ENCODE peak calls at places on chromosomes 5 and 9, in five cellular contexts. L is naive thymus-derived CD4-positive, alpha-beta T cell; K is uterus; G is psoas muscle; C is heart right ventricle. X is an unnamed sample.

GRCh38 chr5:61275841-61276240 is 56.2 kb upstream of the ZSWIM6 start:
- DNase-seq in L (no peak), K (no peak), C (peak), G (peak), X (peak)

GRCh38 chr5:73796164-73797141 is 170.5 kb downstream of the ARHGEF28 start:
- DNase-seq in C (peak), G (no peak), L (no peak), K (peak), X (no peak)

GRCh38 chr9:119273984-119274665 is 95.1 kb downstream of the BRINP1 start:
- DNase-seq in G (no peak), K (no peak), L (no peak), C (no peak), X (peak)

GRCh38 chr9:75869236-75869635 is 21.2 kb upstream of the PCSK5 start:
- DNase-seq in K (no peak), L (no peak), C (no peak), G (no peak), X (no peak)

GRCh38 chr9:19457694-19458009 is 48.8 kb downstream of the ACER2 start:
- DNase-seq in C (no peak), L (no peak), G (no peak), K (no peak), X (no peak)

GRCh38 chr5:113266227-113266912 is 168.4 kb downstream of the TSSK1B start:
- DNase-seq in K (no peak), C (no peak), L (no peak), G (no peak), X (no peak)

GRCh38 chr5:10244357-10244944 is 5.2 kb downstream of the ATPSCKMT start:
- DNase-seq in C (no peak), L (no peak), K (no peak), G (no peak), X (no peak)

GRCh38 chr9:124377551-124377950 is 37.7 kb downstream of the PSMB7 start:
- DNase-seq in L (no peak), C (no peak), K (no peak), G (no peak), X (no peak)

GRCh38 chr5:80192507-80193241 is 63.2 kb downstream of the SERINC5 start:
- DNase-seq in C (peak), L (peak), G (peak), K (peak), X (peak)

GRCh38 chr9:7613931-7614330 is 185.6 kb downstream of the DMAC1 start:
- DNase-seq in L (peak), K (no peak), C (no peak), G (no peak), X (no peak)

GRCh38 chr9:121568541-121569265 is 69.1 kb upstream of the GGTA1 start:
- DNase-seq in L (no peak), G (peak), C (peak), K (peak), X (peak)

GRCh38 chr5:140140435-140140834 is 14.7 kb downstream of the IGIP start:
- DNase-seq in L (no peak), K (no peak), C (no peak), G (no peak), X (no peak)

GRCh38 chr9:111599092-111599947 is at the start of gene PTGR1:
- DNase-seq in G (peak), L (peak), K (peak), C (peak), X (peak)

GRCh38 chr9:111601237-111602018 is 2.0 kb upstream of the PTGR1 start:
- DNase-seq in G (no peak), C (no peak), K (no peak), L (no peak), X (no peak)

GRCh38 chr9:111599948-111600343 is 499 bp upstream of the PTGR1 start:
- DNase-seq in K (peak), C (no peak), G (no peak), L (no peak), X (no peak)

GRCh38 chr9:111597852-111598729 is 1.4 kb downstream of the PTGR1 start:
- DNase-seq in C (peak), K (peak), L (peak), G (peak), X (peak)

DNA sequence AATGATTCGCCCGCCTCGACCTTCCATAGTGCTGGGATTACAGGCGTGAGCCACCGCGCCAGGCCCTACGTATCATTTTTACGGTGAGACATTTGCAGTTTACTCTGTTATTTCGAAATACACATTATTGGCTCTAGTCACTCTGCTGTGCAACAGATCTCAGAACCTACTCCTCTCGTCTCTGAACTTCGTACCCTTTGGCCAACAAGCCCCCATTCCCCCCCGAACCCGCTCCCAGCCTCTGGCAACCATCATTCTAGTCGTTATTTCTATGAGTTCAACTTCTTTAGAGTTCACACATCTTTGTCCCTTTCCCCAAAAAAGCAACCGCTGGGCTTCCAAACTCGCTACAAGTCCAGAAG is 736 bp downstream of the PTGR1 start:
- DNase-seq in G (peak), L (peak), K (peak), C (peak), X (no peak)
- H3K27ac ChIP-seq in G (peak), L (no peak), K (peak), C (peak), X (peak)

GRCh38 chr5:34833991-34834793 is 4.8 kb upstream of the TTC23L start:
- DNase-seq in K (no peak), L (no peak), G (no peak), C (no peak), X (no peak)
- H3K27ac ChIP-seq in K (no peak), L (no peak), G (no peak), C (no peak), X (no peak)

GRCh38 chr5:137073192-137073591 is 425.9 kb downstream of the SPOCK1 start:
- DNase-seq in C (no peak), L (no peak), K (peak), G (no peak), X (no peak)

GRCh38 chr5:137070521-137070920 is 428.6 kb downstream of the SPOCK1 start:
- DNase-seq in C (no peak), L (no peak), K (no peak), G (no peak), X (no peak)

GRCh38 chr5:137071526-137071925 is 427.6 kb downstream of the SPOCK1 start:
- DNase-seq in C (no peak), L (no peak), G (no peak), K (no peak), X (no peak)

GRCh38 chr5:137071941-137072340 is 427.2 kb downstream of the SPOCK1 start:
- DNase-seq in C (no peak), L (no peak), G (no peak), K (no peak), X (no peak)

DNA sequence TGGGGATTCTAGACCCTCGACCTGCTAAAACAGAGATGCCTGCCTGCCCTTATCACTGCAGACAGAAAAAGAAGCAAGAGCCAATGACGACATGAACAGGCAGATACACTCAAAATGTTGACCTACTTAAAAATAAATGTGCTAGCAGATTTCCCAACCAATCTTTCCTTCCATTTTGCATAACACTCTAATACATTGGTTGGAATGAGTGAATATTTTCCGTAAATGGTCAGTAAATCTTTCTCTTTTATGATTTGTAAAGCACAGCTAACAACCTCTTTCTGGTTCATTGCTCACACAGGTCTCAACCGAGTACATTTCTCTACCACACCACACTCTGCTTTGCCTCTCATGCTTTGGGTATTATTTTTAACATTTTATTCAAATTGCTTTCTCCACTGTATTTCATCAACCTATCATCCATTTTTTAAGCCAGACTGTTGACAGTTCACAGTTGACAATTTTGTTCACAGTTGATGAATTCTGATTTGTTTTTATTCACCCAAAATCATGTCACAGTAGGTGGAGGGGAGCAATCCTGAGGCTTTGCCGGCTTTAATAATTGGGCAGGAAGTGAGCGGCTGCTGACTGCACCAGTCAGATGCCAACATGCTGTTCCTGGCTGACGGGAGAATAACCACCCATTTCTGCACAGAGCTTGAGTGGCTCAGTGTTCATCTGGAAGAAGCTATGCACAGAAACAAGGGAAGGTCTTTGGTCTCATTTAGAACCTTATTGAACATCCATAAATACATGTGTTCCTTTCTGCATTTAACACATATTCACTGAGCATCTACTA is 426.6 kb downstream of the SPOCK1 start:
- DNase-seq in C (no peak), K (peak), L (no peak), G (no peak), X (no peak)
- H3K27ac ChIP-seq in C (peak), K (peak), L (no peak), G (no peak), X (peak)

GRCh38 chr5:106142131-106142530 is 1528.6 kb downstream of the EFNA5 start:
- DNase-seq in G (no peak), C (no peak), L (no peak), K (no peak), X (no peak)

GRCh38 chr5:106134549-106134948 is 1536.2 kb downstream of the EFNA5 start:
- DNase-seq in G (no peak), L (no peak), C (no peak), K (no peak), X (no peak)

GRCh38 chr5:106135473-106135872 is 1535.3 kb downstream of the EFNA5 start:
- DNase-seq in C (no peak), K (no peak), G (no peak), L (no peak), X (no peak)

DNA sequence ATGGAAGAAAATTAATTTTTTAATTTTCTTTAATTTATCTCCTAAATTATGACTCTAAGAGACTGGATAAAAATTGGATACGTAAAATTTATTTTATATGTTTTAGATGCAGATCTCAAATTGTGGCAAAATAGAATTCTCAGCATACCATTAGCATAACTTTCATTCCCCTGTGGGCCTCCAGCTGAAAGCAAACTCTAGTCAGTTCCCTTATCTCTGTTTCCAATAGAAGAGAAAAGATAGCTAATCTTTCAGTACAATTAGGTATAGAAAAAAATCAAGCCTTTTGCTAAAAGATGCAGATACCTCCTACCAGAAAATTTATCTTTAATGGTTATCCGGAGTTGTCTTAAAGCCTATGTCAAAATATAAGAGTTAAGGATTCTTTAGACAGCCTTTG is 1530.6 kb downstream of the EFNA5 start:
- DNase-seq in L (no peak), G (no peak), K (no peak), C (no peak), X (no peak)
- H3K27ac ChIP-seq in L (no peak), G (no peak), K (no peak), C (no peak), X (no peak)

GRCh38 chr9:113533335-113534225 is 70.1 kb downstream of the RGS3 start:
- DNase-seq in L (no peak), G (no peak), K (no peak), C (no peak), X (no peak)
- H3K27ac ChIP-seq in L (no peak), G (no peak), K (no peak), C (peak), X (peak)

GRCh38 chr9:91163441-91163772 is 198.3 kb downstream of the AUH start:
- DNase-seq in L (no peak), G (no peak), C (no peak), K (no peak), X (no peak)
- H3K27ac ChIP-seq in L (no peak), G (no peak), C (no peak), K (no peak), X (no peak)

GRCh38 chr9:108100571-108100970 is 611.0 kb upstream of the KLF4 start:
- DNase-seq in G (no peak), K (no peak), L (no peak), C (no peak), X (no peak)
- H3K27ac ChIP-seq in G (no peak), K (no peak), L (no peak), C (no peak), X (no peak)

GRCh38 chr9:128644452-128644851 is 12.2 kb downstream of the DYNC2I2 start:
- DNase-seq in G (no peak), K (no peak), C (no peak), L (no peak), X (no peak)
- H3K27ac ChIP-seq in G (no peak), K (no peak), C (no peak), L (no peak), X (no peak)

DNA sequence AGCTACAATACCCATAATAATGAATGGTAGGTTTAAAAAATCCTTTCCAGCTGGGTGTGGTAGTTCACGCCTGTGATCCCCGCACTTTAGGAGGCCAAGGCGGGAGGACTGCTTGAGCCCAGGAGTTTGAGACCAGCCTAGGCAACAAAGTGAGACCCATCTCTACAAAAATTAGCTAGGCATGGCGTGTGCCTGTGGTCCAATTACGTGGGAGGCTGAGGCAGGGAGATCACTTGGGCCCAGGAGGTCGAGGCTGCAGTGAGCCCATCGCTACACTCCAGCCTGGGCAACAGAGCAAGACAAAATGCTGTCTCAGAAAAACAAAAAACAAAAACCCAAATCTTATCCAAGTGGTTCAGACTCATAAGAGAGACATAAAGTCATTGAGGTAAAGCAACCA is 33.8 kb upstream of the SLC6A3 start:
- DNase-seq in K (no peak), G (peak), C (no peak), L (no peak), X (no peak)
- H3K27ac ChIP-seq in K (no peak), G (no peak), C (no peak), L (no peak), X (no peak)